ENCODE peak calls at places on chromosomes 2 and 18, in four cellular contexts. Q, F, O and X are unnamed samples.

GRCh38 chr18:40079786-40080185 is 1875.2 kb upstream of the PIK3C3 start:
- DNase-seq in Q (no peak), F (no peak), O (no peak), X (no peak)

GRCh38 chr2:20356042-20356441 is 5.4 kb upstream of the PUM2 start:
- DNase-seq in Q (no peak), F (no peak), O (no peak), X (no peak)

GRCh38 chr2:187461294-187462261 is 13.5 kb upstream of the CALCRL start:
- DNase-seq in Q (peak), F (no peak), O (no peak), X (peak)

GRCh38 chr2:239461551-239462515 is 61.0 kb upstream of the HDAC4 start:
- DNase-seq in Q (no peak), F (no peak), O (no peak), X (peak)

GRCh38 chr2:189362283-189362682 is 79.0 kb upstream of the WDR75 start:
- DNase-seq in Q (no peak), F (no peak), O (no peak), X (no peak)

GRCh38 chr18:48228301-48228715 is 180.9 kb downstream of the ZBTB7C start:
- DNase-seq in Q (no peak), F (peak), O (no peak), X (peak)

GRCh38 chr2:52852006-52852405 is 915.6 kb upstream of the CHAC2 start:
- DNase-seq in Q (no peak), F (no peak), O (no peak), X (no peak)

GRCh38 chr2:129929321-129930290 is 49.9 kb upstream of the RAB6C start:
- DNase-seq in Q (no peak), F (no peak), O (no peak), X (no peak)

GRCh38 chr2:187499941-187500532 is 52.0 kb upstream of the CALCRL start:
- DNase-seq in Q (peak), F (peak), O (no peak), X (peak)

GRCh38 chr2:73214120-73215035 is at the start of gene SMYD5:
- DNase-seq in Q (peak), F (peak), O (peak), X (peak)

GRCh38 chr2:64354857-64355680 is 98.9 kb upstream of the LGALSL start:
- DNase-seq in Q (no peak), F (no peak), O (no peak), X (no peak)

GRCh38 chr2:40218679-40219078 is 233.2 kb downstream of the SLC8A1 start:
- DNase-seq in Q (no peak), F (no peak), O (no peak), X (peak)

GRCh38 chr2:157722580-157723234 is 94.0 kb upstream of the ACVR1C start:
- DNase-seq in Q (peak), F (no peak), O (no peak), X (no peak)